ENCODE peak calls at places on chromosomes 12 and 14, in five cellular contexts. V is fibroblast of villous mesenchyme, B is cardiac muscle cell, U is suprapubic skin, M is psoas muscle. H is an unnamed sample.

GRCh38 chr12:118249547-118249946 is 113.6 kb downstream of the PEBP1 start:
- DNase-seq in V (no peak), B (no peak), U (no peak), M (no peak), H (no peak)

GRCh38 chr12:2212971-2213869 is 160.4 kb downstream of the CACNA1C start:
- DNase-seq in V (peak; percentile 64), B (peak; percentile 17), U (no peak), M (no peak), H (no peak)

GRCh38 chr12:75720807-75721206 is 209.4 kb upstream of the KRR1 start:
- DNase-seq in V (no peak), B (no peak), U (no peak), M (no peak), H (peak; percentile 61)

GRCh38 chr12:2129076-2129475 is 76.3 kb downstream of the CACNA1C start:
- DNase-seq in V (peak; percentile 38), B (peak; percentile 10), U (no peak), M (no peak), H (no peak)

GRCh38 chr12:93766802-93767523 is 89.8 kb downstream of the CRADD start:
- DNase-seq in V (peak; percentile 78), B (peak; percentile 89), U (no peak), M (no peak), H (no peak)

GRCh38 chr14:102545461-102546265 is 36.1 kb upstream of the ANKRD9 start:
- DNase-seq in V (peak; percentile 92), B (peak; percentile 83), U (no peak), M (no peak), H (no peak)

GRCh38 chr14:97491697-97492096 is 694.5 kb downstream of the VRK1 start:
- DNase-seq in V (no peak), B (no peak), U (no peak), M (no peak), H (no peak)

GRCh38 chr14:69133206-69134125 is 19.5 kb downstream of the DCAF5 start:
- DNase-seq in V (peak; percentile 85), B (peak; percentile 85), U (no peak), M (no peak), H (no peak)

GRCh38 chr12:32270818-32271710 is 128.3 kb upstream of the FGD4 start:
- DNase-seq in V (peak; percentile 63), B (peak; percentile 37), U (no peak), M (no peak), H (no peak)

GRCh38 chr14:70827366-70828151 is 18.2 kb upstream of the MAP3K9 start:
- DNase-seq in V (no peak), B (no peak), U (no peak), M (no peak), H (no peak)

GRCh38 chr12:103105971-103106597 is 148.6 kb downstream of the ASCL1 start:
- DNase-seq in V (no peak), B (no peak), U (no peak), M (no peak), H (no peak)

GRCh38 chr12:8556748-8557147 is 16.0 kb upstream of the CLEC4E start:
- DNase-seq in V (no peak), B (no peak), U (no peak), M (no peak), H (no peak)

GRCh38 chr14:98960617-98961013 is 311.4 kb downstream of the BCL11B start:
- DNase-seq in V (no peak), B (no peak), U (no peak), M (no peak), H (no peak)

GRCh38 chr12:129615001-129615400 is 288.8 kb downstream of the TMEM132D start:
- DNase-seq in V (no peak), B (no peak), U (no peak), M (no peak), H (no peak)

GRCh38 chr14:76133103-76133502 is 18.6 kb upstream of the GPATCH2L start:
- DNase-seq in V (peak; percentile 51), B (peak; percentile 54), U (no peak), M (no peak), H (no peak)

GRCh38 chr14:68554231-68554630 is 238.6 kb downstream of the ZFP36L1 start:
- DNase-seq in V (no peak), B (no peak), U (no peak), M (no peak), H (no peak)

GRCh38 chr12:52423035-52423434 is 11.1 kb downstream of the KRT75 start:
- DNase-seq in V (peak; percentile 18), B (peak; percentile 63), U (no peak), M (no peak), H (peak; percentile 62)

GRCh38 chr12:49644620-49644994 is 21.2 kb downstream of the PRPF40B start:
- DNase-seq in V (peak; percentile 75), B (peak; percentile 86), U (no peak), M (peak; percentile 87), H (peak; percentile 69)

GRCh38 chr12:80321653-80322052 is 122.4 kb upstream of the PTPRQ start:
- DNase-seq in V (peak; percentile 11), B (peak; percentile 2), U (no peak), M (no peak), H (no peak)

GRCh38 chr12:110245278-110245868 is 35.7 kb upstream of the ATP2A2 start:
- DNase-seq in V (no peak), B (no peak), U (no peak), M (no peak), H (no peak)

GRCh38 chr14:48914921-48915320 is 671.3 kb downstream of the RPS29 start:
- DNase-seq in V (no peak), B (no peak), U (no peak), M (no peak), H (no peak)

GRCh38 chr14:76311410-76311758 is 64.6 kb upstream of the ESRRB start:
- DNase-seq in V (no peak), B (no peak), U (no peak), M (no peak), H (no peak)

GRCh38 chr12:126727656-126728055 is 1539.3 kb upstream of the TMEM132C start:
- DNase-seq in V (no peak), B (no peak), U (no peak), M (no peak), H (no peak)

GRCh38 chr12:34389378-34390170 is 367.3 kb downstream of the ALG10 start:
- DNase-seq in V (no peak), B (no peak), U (peak; percentile 40), M (peak; percentile 24), H (no peak)

GRCh38 chr14:59631237-59631636 is 54.6 kb upstream of the CCDC175 start:
- DNase-seq in V (no peak), B (peak; percentile 2), U (no peak), M (no peak), H (no peak)

GRCh38 chr12:576613-577110 is 86.6 kb downstream of the NINJ2 start:
- DNase-seq in V (no peak), B (no peak), U (no peak), M (peak; percentile 6), H (no peak)

GRCh38 chr14:52783211-52783610 is 8.2 kb downstream of the GNPNAT1 start:
- DNase-seq in V (no peak), B (no peak), U (no peak), M (no peak), H (no peak)

GRCh38 chr14:29548948-29549370 is 378.7 kb downstream of the PRKD1 start:
- DNase-seq in V (peak; percentile 68), B (peak; percentile 84), U (no peak), M (no peak), H (no peak)

GRCh38 chr12:49912345-49912744 is 8.6 kb upstream of the FAIM2 start:
- DNase-seq in V (no peak), B (peak; percentile 41), U (no peak), M (peak; percentile 78), H (no peak)

GRCh38 chr14:59360923-59361794 is 104.0 kb downstream of the GPR135 start:
- DNase-seq in V (peak; percentile 97), B (peak; percentile 92), U (peak; percentile 75), M (peak; percentile 70), H (peak; percentile 78)

GRCh38 chr12:14193623-14194022 is 171.9 kb upstream of the ATF7IP start:
- DNase-seq in V (no peak), B (no peak), U (no peak), M (no peak), H (no peak)

DNA sequence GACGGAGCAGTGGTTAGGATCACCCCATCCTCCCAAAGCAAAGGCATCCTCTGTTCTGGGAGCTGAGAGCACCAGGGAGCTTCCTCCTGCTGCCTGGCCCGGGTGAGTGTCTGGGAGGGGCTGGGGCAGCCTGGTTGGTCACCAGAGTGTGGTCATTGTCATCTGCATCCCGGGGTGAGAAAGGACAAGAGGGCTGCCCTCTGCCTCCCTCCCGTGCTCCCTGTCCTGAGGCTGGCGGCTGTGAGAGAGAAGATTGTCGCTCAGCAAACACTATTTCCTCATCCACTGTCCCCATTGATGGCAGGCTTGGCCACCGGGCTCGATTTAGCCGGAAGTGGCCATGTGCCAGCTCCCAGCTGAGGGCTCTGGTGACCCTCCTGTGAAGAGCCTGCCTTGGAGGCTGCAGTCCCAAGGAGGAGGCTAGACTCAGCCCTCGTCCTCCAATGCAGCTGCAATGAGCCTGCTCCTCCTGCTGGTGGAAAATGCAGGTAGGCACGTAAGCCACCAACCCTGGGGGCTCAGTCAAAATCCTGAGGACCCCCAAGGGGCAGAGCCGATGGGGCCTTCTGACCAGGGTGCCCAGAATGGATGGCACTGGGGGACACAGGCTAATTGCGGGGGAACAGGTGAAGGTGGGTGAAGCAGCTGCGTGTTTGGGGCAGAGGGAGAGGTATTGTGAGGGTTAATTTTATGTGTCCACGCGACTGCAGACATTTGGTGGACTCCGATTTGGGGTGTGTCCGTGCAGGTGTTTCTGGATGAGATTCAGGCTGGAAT is 155.7 kb downstream of the KIF26A start:
- DNase-seq in V (no peak), B (no peak), U (peak; percentile 46), M (peak; percentile 42), H (no peak)
- TF ChIP-seq CTCF in V (no peak), B (peak; percentile 12), U (no peak), M (peak; percentile 6), H (no peak)

GRCh38 chr14:100404419-100404818 is 81.3 kb downstream of the SLC25A47 start:
- DNase-seq in V (no peak), B (no peak), U (no peak), M (no peak), H (no peak)

GRCh38 chr14:100406505-100407131 is 83.5 kb downstream of the SLC25A47 start:
- DNase-seq in V (peak; percentile 71), B (no peak), U (no peak), M (peak; percentile 59), H (no peak)

GRCh38 chr14:100403802-100404201 is 80.7 kb downstream of the SLC25A47 start:
- DNase-seq in V (no peak), B (no peak), U (no peak), M (no peak), H (no peak)

GRCh38 chr14:100407376-100408102 is 84.4 kb downstream of the SLC25A47 start:
- DNase-seq in V (no peak), B (no peak), U (no peak), M (no peak), H (no peak)

GRCh38 chr14:100405752-100406455 is 82.8 kb downstream of the SLC25A47 start:
- DNase-seq in V (no peak), B (no peak), U (no peak), M (no peak), H (no peak)
- TF ChIP-seq CTCF in V (no peak), B (no peak), U (no peak), M (no peak), H (no peak)

GRCh38 chr12:112788205-112788604 is 3.3 kb upstream of the RPH3A start:
- DNase-seq in V (no peak), B (no peak), U (no peak), M (no peak), H (no peak)
- TF ChIP-seq CTCF in V (no peak), B (no peak), U (no peak), M (no peak), H (no peak)

GRCh38 chr14:94412671-94413638 is 24.6 kb upstream of the SERPINA1 start:
- DNase-seq in V (no peak), B (peak; percentile 38), U (no peak), M (no peak), H (no peak)
- TF ChIP-seq CTCF in V (peak; percentile 31), B (peak; percentile 63), U (no peak), M (no peak), H (no peak)